ENCODE peak calls at places on chromosomes 12 and 14, in five cellular contexts. Q is heart left ventricle, Y is DND-41, A is ascending aorta, N is psoas muscle. X is an unnamed sample.

GRCh38 chr12:5562581-5562980 is 130.7 kb downstream of the NTF3 start:
- DNase-seq in Q (no peak), Y (no peak), A (no peak), N (no peak), X (no peak)

GRCh38 chr12:1629338-1630080 is 478 bp downstream of the WNT5B start:
- DNase-seq in Q (no peak), Y (peak; percentile 40), A (no peak), N (no peak), X (no peak)

GRCh38 chr12:51187370-51187987 is 14.5 kb upstream of the TFCP2 start:
- DNase-seq in Q (no peak), Y (no peak), A (no peak), N (no peak), X (no peak)

GRCh38 chr14:76904740-76905569 is 78.7 kb downstream of the LRRC74A start:
- DNase-seq in Q (peak; percentile 60), Y (peak; percentile 55), A (peak; percentile 85), N (peak; percentile 72), X (peak; percentile 81)

GRCh38 chr14:101590616-101591015 is 29.3 kb downstream of the DIO3 start:
- DNase-seq in Q (no peak), Y (no peak), A (no peak), N (no peak), X (no peak)

GRCh38 chr12:84793558-84794367 is 118.8 kb downstream of the SLC6A15 start:
- DNase-seq in Q (no peak), Y (no peak), A (no peak), N (no peak), X (no peak)

GRCh38 chr12:9922429-9922828 is 9.7 kb downstream of the CLEC2A start:
- DNase-seq in Q (no peak), Y (no peak), A (no peak), N (no peak), X (no peak)

GRCh38 chr12:120720234-120720968 is 5.2 kb upstream of the ACADS start:
- DNase-seq in Q (no peak), Y (no peak), A (no peak), N (no peak), X (no peak)

GRCh38 chr12:26878661-26879119 is 45.7 kb upstream of the ITPR2 start:
- DNase-seq in Q (peak; percentile 86), Y (peak; percentile 57), A (peak; percentile 65), N (peak; percentile 59), X (no peak)

GRCh38 chr12:124524231-124524925 is 43.0 kb downstream of the NCOR2 start:
- DNase-seq in Q (peak; percentile 25), Y (no peak), A (no peak), N (no peak), X (no peak)

GRCh38 chr12:93438266-93439050 is 3.3 kb downstream of the UBE2N start:
- DNase-seq in Q (no peak), Y (no peak), A (no peak), N (no peak), X (no peak)

GRCh38 chr14:74616996-74617700 is 5.1 kb upstream of the LTBP2 start:
- DNase-seq in Q (peak; percentile 25), Y (no peak), A (peak; percentile 78), N (no peak), X (no peak)

GRCh38 chr12:23931176-23931575 is 18.3 kb downstream of the SOX5 start:
- DNase-seq in Q (no peak), Y (no peak), A (no peak), N (no peak), X (no peak)

GRCh38 chr12:51591020-51591901 is at the start of gene SCN8A:
- DNase-seq in Q (no peak), Y (peak; percentile 85), A (no peak), N (peak; percentile 27), X (peak; percentile 66)

GRCh38 chr12:115149685-115150378 is 465.9 kb upstream of the TBX3 start:
- DNase-seq in Q (no peak), Y (no peak), A (no peak), N (no peak), X (no peak)

GRCh38 chr12:25459541-25459951 is 93.5 kb downstream of the LMNTD1 start:
- DNase-seq in Q (peak; percentile 41), Y (no peak), A (no peak), N (no peak), X (no peak)

GRCh38 chr14:103488960-103489359 is 33.7 kb downstream of the CKB start:
- DNase-seq in Q (no peak), Y (no peak), A (peak; percentile 5), N (no peak), X (no peak)

GRCh38 chr12:120932058-120932457 is 27.9 kb upstream of the SPPL3 start:
- DNase-seq in Q (no peak), Y (no peak), A (no peak), N (no peak), X (no peak)

GRCh38 chr12:15186593-15186992 is 34.6 kb downstream of the RERG start:
- DNase-seq in Q (no peak), Y (no peak), A (no peak), N (no peak), X (no peak)

GRCh38 chr14:101116486-101117130 is 213.1 kb upstream of the RTL1 start:
- DNase-seq in Q (no peak), Y (no peak), A (peak; percentile 27), N (no peak), X (peak; percentile 30)

GRCh38 chr12:81800298-81801148 is 41.4 kb upstream of the PPFIA2 start:
- DNase-seq in Q (no peak), Y (no peak), A (peak; percentile 75), N (no peak), X (no peak)

DNA sequence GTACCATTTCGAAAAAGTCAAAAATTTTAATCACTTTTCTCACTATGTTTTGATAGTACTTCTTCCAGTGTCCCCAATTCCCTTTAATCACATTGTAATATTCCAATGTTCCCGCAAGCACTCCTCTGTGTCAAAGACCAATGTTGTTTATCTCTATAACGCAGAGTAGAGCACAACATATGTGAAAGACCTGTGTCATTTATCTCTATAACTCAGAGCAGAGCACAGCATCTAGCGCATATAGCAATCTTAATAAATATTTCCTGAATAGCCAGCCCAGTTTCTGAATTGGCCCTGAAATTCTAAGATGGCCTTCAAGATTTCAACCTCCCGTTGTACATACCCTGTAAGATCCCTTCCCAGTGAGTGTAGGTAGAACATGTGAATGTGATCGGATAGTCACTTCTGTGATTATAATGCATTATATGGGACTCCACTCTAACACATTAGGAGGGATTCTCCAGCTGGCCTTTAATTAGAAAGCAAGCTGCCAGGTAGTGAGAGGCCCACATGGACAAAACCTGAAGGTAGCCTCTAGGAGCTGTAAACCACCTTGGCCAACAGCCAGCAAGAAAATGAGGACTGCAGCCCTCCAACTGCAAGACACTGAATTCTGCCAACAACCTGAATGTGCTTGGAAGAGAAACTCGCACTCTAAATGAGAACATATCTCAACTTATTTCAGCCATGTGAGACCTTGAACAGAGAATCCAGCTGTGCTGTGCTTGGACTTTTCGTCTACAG is 238.8 kb upstream of the SYT10 start:
- DNase-seq in Q (no peak), Y (no peak), A (no peak), N (no peak), X (no peak)
- H3K27ac ChIP-seq in Q (no peak overlapping the region), Y (no peak overlapping the region), A (no peak overlapping the region), N (no peak overlapping the region), X (no peak overlapping the region)

GRCh38 chr12:132940071-132940719 is 15.9 kb downstream of the ZNF605 start:
- DNase-seq in Q (no peak), Y (no peak), A (no peak), N (no peak), X (no peak)

GRCh38 chr12:132946507-132946820 is 9.6 kb downstream of the ZNF605 start:
- DNase-seq in Q (no peak), Y (no peak), A (no peak), N (no peak), X (no peak)

GRCh38 chr12:132945806-132946506 is 10.2 kb downstream of the ZNF605 start:
- DNase-seq in Q (no peak), Y (no peak), A (no peak), N (no peak), X (no peak)

GRCh38 chr12:132941336-132941954 is 14.7 kb downstream of the ZNF605 start:
- DNase-seq in Q (no peak), Y (no peak), A (no peak), N (no peak), X (no peak)

DNA sequence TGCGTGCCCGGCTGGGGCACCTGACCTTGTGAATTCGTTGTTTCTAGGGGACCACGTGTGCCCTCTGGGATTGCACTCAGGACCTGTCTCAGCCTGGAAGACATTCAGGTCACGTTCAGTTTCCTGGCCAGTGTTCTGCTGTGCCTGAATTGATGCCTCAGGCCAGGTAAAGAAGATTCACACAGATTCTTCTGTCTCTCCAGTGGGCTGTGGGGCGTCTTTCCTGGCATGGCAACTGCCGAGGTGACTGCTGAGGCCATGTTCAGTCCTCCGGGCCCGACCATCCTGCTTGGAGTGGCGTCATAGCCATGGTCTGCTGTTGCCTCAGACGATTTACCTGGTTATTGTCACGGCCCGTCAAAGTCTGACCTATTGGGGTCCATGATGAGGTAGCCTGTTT is 13.5 kb downstream of the ZNF605 start:
- DNase-seq in Q (no peak), Y (no peak), A (no peak), N (no peak), X (no peak)
- H3K9me3 ChIP-seq in Q (no peaks in the 10 kb centered on the region), Y (peaks cover 61% of the 10 kb centered on the region), A (peaks cover 89% of the 10 kb centered on the region), N (peaks cover 71% of the 10 kb centered on the region), X (peaks cover 7% of the 10 kb centered on the region)

GRCh38 chr14:35338731-35339405 is 46.7 kb downstream of the PSMA6 start:
- DNase-seq in Q (no peak), Y (no peak), A (no peak), N (no peak), X (no peak)

GRCh38 chr14:35337557-35338255 is 45.5 kb downstream of the PSMA6 start:
- DNase-seq in Q (no peak), Y (no peak), A (no peak), N (no peak), X (no peak)

GRCh38 chr14:35335388-35336092 is 43.4 kb downstream of the PSMA6 start:
- DNase-seq in Q (peak; percentile 60), Y (no peak), A (no peak), N (peak; percentile 53), X (no peak)

GRCh38 chr14:35336171-35337073 is 44.2 kb downstream of the PSMA6 start:
- DNase-seq in Q (peak; percentile 96), Y (no peak), A (peak; percentile 90), N (peak; percentile 93), X (no peak)

DNA sequence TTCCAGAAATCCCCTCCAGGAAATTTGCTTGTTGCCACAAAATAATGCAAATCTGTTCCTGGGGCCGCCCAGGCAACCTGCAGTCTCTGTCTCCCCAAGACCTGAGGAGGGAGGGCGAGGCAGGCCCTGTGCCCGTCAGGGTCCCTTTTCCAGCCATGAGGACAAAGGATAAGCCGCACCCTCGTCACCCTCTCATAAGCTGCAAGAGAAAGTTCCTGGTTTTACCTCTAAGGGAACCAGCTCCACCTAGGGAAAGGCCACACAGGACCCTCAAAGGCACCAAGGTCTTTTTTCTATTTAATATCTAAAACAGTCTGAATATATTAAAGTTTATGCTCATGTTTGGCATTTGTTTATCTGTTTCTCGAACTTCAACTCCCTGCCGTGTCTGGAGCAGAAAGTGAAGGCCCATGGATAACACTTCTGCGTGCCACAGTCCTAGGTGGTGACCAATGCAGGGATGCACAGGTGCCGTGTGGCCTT is 44.9 kb downstream of the PSMA6 start:
- DNase-seq in Q (no peak), Y (no peak), A (no peak), N (no peak), X (no peak)
- H3K27ac ChIP-seq in Q (peak overlapping the region; percentile 72), Y (no peak overlapping the region), A (peak overlapping the region; percentile 76), N (peak overlapping the region; percentile 75), X (no peak overlapping the region)

GRCh38 chr12:128318946-128319345 is 52.0 kb downstream of the TMEM132C start:
- DNase-seq in Q (no peak), Y (no peak), A (no peak), N (no peak), X (no peak)

GRCh38 chr12:128316981-128317526 is 50.1 kb downstream of the TMEM132C start:
- DNase-seq in Q (no peak), Y (no peak), A (no peak), N (no peak), X (no peak)

GRCh38 chr12:128316078-128316477 is 49.1 kb downstream of the TMEM132C start:
- DNase-seq in Q (no peak), Y (no peak), A (no peak), N (no peak), X (no peak)

GRCh38 chr12:128314611-128315010 is 47.6 kb downstream of the TMEM132C start:
- DNase-seq in Q (no peak), Y (no peak), A (no peak), N (no peak), X (no peak)
- H3K9me3 ChIP-seq in Q (no peaks in the 10 kb centered on the region), Y (peaks cover 4% of the 10 kb centered on the region), A (no peaks in the 10 kb centered on the region), N (no peaks in the 10 kb centered on the region), X (no peaks in the 10 kb centered on the region)